ENCODE peak calls at places on chromosomes 5 and 9, in five cellular contexts. J, B, Y, Q and C are unnamed samples.

GRCh38 chr5:64318175-64318574 is 152.5 kb downstream of the RNF180 start:
- DNase-seq in J (no peak), B (no peak), Y (no peak), Q (no peak), C (no peak)

GRCh38 chr5:171562822-171563221 is 143.4 kb downstream of the FGF18 start:
- DNase-seq in J (no peak), B (no peak), Y (no peak), Q (no peak), C (no peak)

GRCh38 chr5:126516133-126516532 is 78.9 kb downstream of the ALDH7A1 start:
- DNase-seq in J (no peak), B (no peak), Y (no peak), Q (no peak), C (no peak)

GRCh38 chr5:88377705-88378656 is 109.3 kb upstream of the TMEM161B start:
- DNase-seq in J (no peak), B (no peak), Y (no peak), Q (no peak), C (no peak)

GRCh38 chr5:115573133-115573532 is 28.6 kb upstream of the FEM1C start:
- DNase-seq in J (no peak), B (no peak), Y (no peak), Q (no peak), C (no peak)

GRCh38 chr5:142806769-142807377 is 36.7 kb downstream of the ARHGAP26 start:
- DNase-seq in J (no peak), B (peak; percentile 41), Y (no peak), Q (no peak), C (no peak)

GRCh38 chr5:132044207-132044606 is 16.2 kb upstream of the IL3 start:
- DNase-seq in J (no peak), B (no peak), Y (no peak), Q (no peak), C (no peak)

GRCh38 chr9:90868555-90868954 is 66.9 kb downstream of the SYK start:
- DNase-seq in J (no peak), B (no peak), Y (no peak), Q (no peak), C (no peak)

GRCh38 chr5:173563246-173563645 is 53.2 kb downstream of the BOD1 start:
- DNase-seq in J (no peak), B (no peak), Y (no peak), Q (no peak), C (no peak)

GRCh38 chr9:83706703-83707517 is 848 bp downstream of the UBQLN1 start:
- DNase-seq in J (no peak), B (peak; percentile 30), Y (peak; percentile 70), Q (peak; percentile 33), C (peak; percentile 59)

GRCh38 chr9:75238311-75238976 is 150.1 kb downstream of the OSTF1 start:
- DNase-seq in J (peak; percentile 62), B (peak; percentile 64), Y (peak; percentile 51), Q (peak; percentile 18), C (peak; percentile 58)

GRCh38 chr9:22047596-22047995 is 38.5 kb upstream of the CDKN2B start:
- DNase-seq in J (no peak), B (no peak), Y (no peak), Q (no peak), C (no peak)

GRCh38 chr5:1161108-1161831 is 40.1 kb upstream of the SLC6A19 start:
- DNase-seq in J (peak; percentile 69), B (peak; percentile 94), Y (no peak), Q (no peak), C (peak; percentile 25)

GRCh38 chr5:6858419-6858818 is 145.2 kb downstream of the TENT4A start:
- DNase-seq in J (no peak), B (no peak), Y (no peak), Q (no peak), C (no peak)

GRCh38 chr9:130172161-130172857 is at the start of gene NCS1:
- DNase-seq in J (peak; percentile 21), B (no peak), Y (no peak), Q (peak; percentile 97), C (no peak)

GRCh38 chr9:3331801-3332200 is 194.0 kb downstream of the RFX3 start:
- DNase-seq in J (peak; percentile 18), B (peak; percentile 17), Y (no peak), Q (no peak), C (no peak)

GRCh38 chr9:24096756-24097155 is 270.7 kb upstream of the ELAVL2 start:
- DNase-seq in J (no peak), B (no peak), Y (no peak), Q (no peak), C (no peak)

GRCh38 chr5:170426149-170426767 is 37.1 kb upstream of the KCNMB1 start:
- DNase-seq in J (no peak), B (no peak), Y (no peak), Q (peak; percentile 20), C (no peak)

GRCh38 chr5:147093138-147093537 is 141.7 kb upstream of the STK32A start:
- DNase-seq in J (no peak), B (no peak), Y (no peak), Q (no peak), C (no peak)

GRCh38 chr5:98986556-98986955 is 57.7 kb upstream of the CHD1 start:
- DNase-seq in J (no peak), B (no peak), Y (no peak), Q (no peak), C (no peak)

GRCh38 chr9:61671276-61671973 is 481.6 kb downstream of the SPATA31A7 start:
- DNase-seq in J (no peak), B (no peak), Y (no peak), Q (no peak), C (no peak)

GRCh38 chr9:34139477-34140146 is 13.1 kb upstream of the DCAF12 start:
- DNase-seq in J (peak; percentile 41), B (peak; percentile 53), Y (no peak), Q (peak; percentile 35), C (no peak)

GRCh38 chr5:100161868-100162267 is 373.3 kb upstream of the FAM174A start:
- DNase-seq in J (no peak), B (no peak), Y (no peak), Q (no peak), C (no peak)

DNA sequence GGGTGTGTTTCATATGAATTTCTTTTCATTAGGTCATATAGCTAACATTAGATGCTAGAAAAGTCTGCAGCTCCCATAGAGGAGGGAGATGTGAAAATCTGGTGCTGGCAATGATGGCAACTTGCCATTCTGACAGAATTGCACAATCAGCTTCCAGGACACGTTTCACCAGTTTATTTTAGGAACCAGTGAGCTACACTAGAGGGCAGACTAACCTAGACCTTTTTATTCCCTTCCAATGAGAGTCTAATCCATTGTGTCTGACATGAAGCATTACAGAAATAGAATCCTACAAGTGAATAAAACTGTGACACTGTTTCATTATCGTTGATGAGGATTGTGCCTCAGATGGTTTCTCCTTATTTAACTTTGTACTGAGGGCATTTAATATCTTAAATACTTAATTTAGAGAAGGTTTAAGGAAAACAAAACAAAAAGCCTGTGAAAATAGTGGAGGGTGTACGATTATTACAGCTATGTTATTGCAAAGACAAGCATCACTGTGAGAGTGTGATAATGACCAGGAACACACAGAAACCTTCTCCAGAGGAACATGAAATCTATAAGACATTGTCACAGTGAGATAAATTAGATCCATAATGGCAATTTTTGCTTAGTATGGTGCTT is 363.3 kb upstream of the RPS23 start:
- DNase-seq in J (peak; percentile 73), B (peak; percentile 82), Y (no peak), Q (peak; percentile 31), C (peak; percentile 18)
- TF ChIP-seq ZNF274 in J (no peak), B (no peak), Y (no peak), Q (no peak), C (no peak)

DNA sequence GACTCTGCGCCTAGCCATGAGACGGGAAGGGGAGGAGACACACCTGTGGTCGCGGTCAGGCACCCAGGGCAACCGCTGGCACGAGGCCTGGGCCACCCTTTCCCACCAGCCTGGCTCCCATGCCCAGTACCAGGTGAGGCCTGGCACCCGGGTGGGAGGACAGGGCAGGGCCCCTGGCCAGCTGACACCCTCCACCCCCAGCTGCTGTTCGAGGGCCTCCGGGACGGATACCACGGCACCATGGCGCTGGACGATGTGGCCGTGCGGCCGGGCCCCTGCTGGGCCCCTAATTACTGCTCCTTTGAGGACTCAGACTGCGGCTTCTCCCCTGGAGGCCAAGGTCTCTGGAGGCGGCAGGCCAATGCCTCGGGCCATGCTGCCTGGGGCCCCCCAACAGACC is 5.0 kb downstream of the MAMDC4 start:
- DNase-seq in J (no peak), B (no peak), Y (peak; percentile 52), Q (no peak), C (no peak)
- TF ChIP-seq ZNF274 in J (no peak), B (no peak), Y (no peak), Q (no peak), C (no peak)

DNA sequence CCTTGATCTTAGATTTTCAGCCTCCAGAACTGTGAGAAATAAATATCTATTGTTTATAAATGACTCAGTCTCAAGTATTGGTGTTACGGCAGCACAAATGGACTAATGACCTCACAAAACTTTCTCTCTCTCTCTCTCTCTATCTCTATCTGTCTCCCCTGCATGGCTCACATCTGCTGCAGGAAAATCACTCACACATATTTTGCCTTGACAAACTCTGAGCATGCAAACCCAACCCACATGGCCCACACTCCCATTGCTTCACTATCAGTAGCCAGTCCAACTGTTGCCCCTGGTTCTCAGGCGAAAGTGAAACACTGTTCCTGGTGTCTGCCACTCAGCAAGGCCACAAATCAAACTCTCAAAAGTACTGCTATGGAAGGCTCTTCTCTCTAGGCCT is 66.4 kb upstream of the PIK3R1 start:
- DNase-seq in J (no peak), B (no peak), Y (no peak), Q (no peak), C (no peak)
- TF ChIP-seq ZNF274 in J (no peak), B (no peak), Y (no peak), Q (no peak), C (no peak)

DNA sequence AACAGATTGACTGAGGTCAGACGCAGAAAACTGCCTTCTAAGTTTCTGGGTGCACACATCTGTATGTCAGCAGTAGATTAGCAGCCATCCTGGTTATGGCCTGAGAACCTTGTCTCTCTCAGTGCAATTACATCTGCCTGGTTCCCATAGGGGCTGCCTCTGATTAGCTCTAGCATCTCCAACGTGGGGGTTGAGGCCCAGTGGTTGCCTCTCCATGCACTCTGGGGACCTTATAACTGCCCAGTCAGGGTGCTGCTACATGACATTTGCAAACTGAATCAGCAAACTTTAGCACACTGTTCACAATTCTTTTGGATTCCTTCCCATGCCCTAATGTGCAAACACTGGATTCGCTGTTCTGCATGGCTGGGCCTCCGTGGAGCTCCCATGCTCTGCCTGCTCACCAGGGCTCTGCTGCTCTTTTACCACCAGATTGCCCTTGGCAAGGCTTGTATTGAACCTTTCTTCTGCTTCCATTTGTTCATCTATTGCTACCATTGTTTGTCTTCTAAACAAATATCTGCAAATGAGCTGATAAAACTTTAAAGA is 36.2 kb downstream of the SNX18 start:
- DNase-seq in J (no peak), B (no peak), Y (no peak), Q (no peak), C (no peak)
- TF ChIP-seq ZNF274 in J (no peak), B (no peak), Y (no peak), Q (no peak), C (no peak)

GRCh38 chr9:129143031-129143441 is 31.8 kb downstream of the PTPA start:
- DNase-seq in J (peak; percentile 59), B (peak; percentile 53), Y (peak; percentile 90), Q (peak; percentile 75), C (no peak)
- TF ChIP-seq ZNF274 in J (no peak), B (no peak), Y (no peak), Q (no peak), C (no peak)

GRCh38 chr9:136862849-136863622 is 3.1 kb downstream of the EDF1 start:
- DNase-seq in J (no peak), B (no peak), Y (no peak), Q (no peak), C (no peak)
- TF ChIP-seq ZNF274 in J (no peak), B (no peak), Y (no peak), Q (no peak), C (no peak)

GRCh38 chr5:16935271-16936149 is 578 bp downstream of the MYO10 start:
- DNase-seq in J (no peak), B (no peak), Y (peak; percentile 87), Q (no peak), C (no peak)
- TF ChIP-seq ZNF274 in J (no peak), B (no peak), Y (no peak), Q (no peak), C (no peak)

GRCh38 chr9:36597412-36598178 is 24.9 kb downstream of the MELK start:
- DNase-seq in J (peak; percentile 32), B (peak; percentile 58), Y (no peak), Q (peak; percentile 23), C (peak; percentile 18)
- TF ChIP-seq ZNF274 in J (no peak), B (no peak), Y (no peak), Q (no peak), C (no peak)